ENCODE peak calls at places on chromosomes 3 and 15, in eight cellular contexts. C, W, Q, F, U, O, K and G are unnamed samples.

GRCh38 chr3:13700362-13700761 is 151.4 kb downstream of the FBLN2 start:
- DNase-seq in U (no peak), K (no peak), W (no peak), C (no peak), O (no peak), F (no peak), Q (no peak), G (no peak)

GRCh38 chr15:94305133-94305532 is 73.8 kb downstream of the MCTP2 start:
- DNase-seq in O (no peak), C (no peak), F (peak; percentile 40), K (no peak), W (no peak), Q (peak; percentile 24), U (no peak), G (no peak)

GRCh38 chr15:66293419-66294156 is at the start of gene DIS3L:
- DNase-seq in W (peak; percentile 76), K (peak; percentile 52), U (peak; percentile 83), Q (peak; percentile 54), F (peak; percentile 20), O (peak; percentile 27), C (peak; percentile 58), G (peak; percentile 68)

GRCh38 chr3:151379083-151379734 is 5.3 kb downstream of the P2RY12 start:
- DNase-seq in K (peak; percentile 55), U (peak; percentile 47), Q (no peak), W (no peak), F (no peak), O (no peak), C (no peak), G (no peak)

GRCh38 chr3:127734754-127735473 is 62.2 kb downstream of the ABTB1 start:
- DNase-seq in C (no peak), W (no peak), F (peak; percentile 98), O (no peak), Q (peak; percentile 99), U (peak; percentile 43), K (no peak), G (no peak)

GRCh38 chr15:100785181-100786138 is 94.2 kb upstream of the ALDH1A3 start:
- DNase-seq in Q (no peak), O (no peak), F (no peak), U (peak; percentile 54), W (no peak), C (no peak), K (no peak), G (no peak)

GRCh38 chr3:6568999-6569493 is 291.9 kb upstream of the GRM7 start:
- DNase-seq in Q (no peak), K (no peak), W (no peak), U (no peak), C (no peak), O (no peak), F (no peak), G (no peak)

GRCh38 chr15:32767236-32767635 is 49.4 kb downstream of the GREM1 start:
- DNase-seq in U (no peak), K (no peak), W (no peak), Q (peak; percentile 20), C (no peak), F (peak; percentile 33), O (no peak), G (no peak)

GRCh38 chr3:195863121-195864061 is 45.0 kb downstream of the TNK2 start:
- DNase-seq in F (peak; percentile 89), Q (peak; percentile 86), K (peak; percentile 88), U (peak; percentile 56), O (peak; percentile 43), W (peak; percentile 92), C (peak; percentile 60), G (peak; percentile 6)

GRCh38 chr3:37579181-37579580 is 282.5 kb upstream of the CTDSPL start:
- DNase-seq in O (no peak), F (no peak), W (no peak), U (no peak), K (no peak), Q (no peak), C (no peak), G (no peak)

GRCh38 chr3:39168156-39168780 is 14.9 kb upstream of the CSRNP1 start:
- DNase-seq in F (no peak), U (no peak), Q (no peak), O (no peak), W (no peak), K (no peak), C (no peak), G (no peak)

GRCh38 chr3:68793750-68794149 is 138.6 kb downstream of the TAFA4 start:
- DNase-seq in C (no peak), Q (no peak), W (no peak), U (no peak), O (no peak), F (no peak), K (no peak), G (no peak)

GRCh38 chr3:186466391-186466974 is 77.7 kb downstream of the CRYGS start:
- DNase-seq in C (no peak), O (no peak), Q (peak; percentile 70), K (no peak), F (no peak), U (no peak), W (no peak), G (no peak)

GRCh38 chr15:38687340-38687739 is 122.7 kb upstream of the RASGRP1 start:
- DNase-seq in U (no peak), W (no peak), K (no peak), O (no peak), F (peak; percentile 44), C (no peak), Q (peak; percentile 46), G (no peak)

GRCh38 chr15:69071265-69071664 is 56.8 kb downstream of the NOX5 start:
- DNase-seq in K (no peak), Q (no peak), W (no peak), F (no peak), O (no peak), U (no peak), C (no peak), G (no peak)

GRCh38 chr3:151330899-151331298 is 1.6 kb upstream of the P2RY13 start:
- DNase-seq in Q (no peak), C (no peak), U (no peak), K (no peak), W (no peak), O (no peak), F (peak; percentile 20), G (no peak)

GRCh38 chr15:76309561-76310330 is 1.5 kb downstream of the ETFA start:
- DNase-seq in C (no peak), U (no peak), O (no peak), W (no peak), F (no peak), K (no peak), Q (peak; percentile 25), G (no peak)

GRCh38 chr15:92955706-92956105 is 55.6 kb downstream of the CHD2 start:
- DNase-seq in F (no peak), C (no peak), K (no peak), Q (no peak), O (no peak), W (no peak), U (no peak), G (no peak)

GRCh38 chr3:42247576-42248027 is 18.4 kb downstream of the CCK start:
- DNase-seq in K (peak; percentile 63), W (no peak), C (peak; percentile 57), Q (peak; percentile 36), U (peak; percentile 80), F (peak; percentile 49), O (peak; percentile 25), G (no peak)

GRCh38 chr15:74396445-74397238 is 29.2 kb upstream of the CYP11A1 start:
- DNase-seq in K (no peak), O (no peak), Q (peak; percentile 94), F (peak; percentile 89), U (peak; percentile 93), W (no peak), C (no peak), G (no peak)

GRCh38 chr15:67472957-67473356 is 48.0 kb upstream of the C15orf61 start:
- DNase-seq in K (no peak), U (no peak), Q (peak; percentile 36), O (no peak), F (peak; percentile 66), W (no peak), C (no peak), G (no peak)